ENCODE peak calls at places on chromosome 2, in six cellular contexts. G is GM12878, K is transverse colon, D is psoas muscle, Y is A673, L is cardiac muscle cell. R is an unnamed sample. For H3K4me1 and H3K36me3, the result is how much of the 10 kb centered on the place peaks cover.

GRCh38 chr2:48566582-48566981 is 36.6 kb downstream of the STON1 start:
- DNase-seq in G (no peak), K (no peak), D (no peak), Y (peak), L (peak), R (peak)

GRCh38 chr2:20620696-20621365 is 30.1 kb downstream of the HS1BP3 start:
- DNase-seq in G (no peak), K (peak), D (no peak), Y (no peak), L (no peak), R (no peak)

GRCh38 chr2:71756280-71756906 is 303.0 kb downstream of the DYSF start:
- DNase-seq in G (no peak), K (no peak), D (no peak), Y (no peak), L (peak), R (peak)

GRCh38 chr2:3465844-3466481 is 53.4 kb downstream of the ADI1 start:
- DNase-seq in G (no peak), K (no peak), D (no peak), Y (no peak), L (peak), R (peak)

GRCh38 chr2:168852487-168852886 is 37.7 kb downstream of the SPC25 start:
- DNase-seq in G (no peak), K (no peak), D (no peak), Y (no peak), L (no peak), R (no peak)

GRCh38 chr2:11955314-11955713 is 208.9 kb downstream of the LPIN1 start:
- DNase-seq in G (no peak), K (no peak), D (no peak), Y (no peak), L (no peak), R (no peak)

GRCh38 chr2:160075171-160075570 is 12.8 kb upstream of the PLA2R1 start:
- DNase-seq in G (no peak), K (no peak), D (peak), Y (no peak), L (peak), R (peak)

GRCh38 chr2:152635635-152636298 is 81.5 kb downstream of the PRPF40A start:
- DNase-seq in G (no peak), K (peak), D (peak), Y (peak), L (peak), R (peak)

GRCh38 chr2:177693658-177694334 is 301.2 kb downstream of the AGPS start:
- DNase-seq in G (no peak), K (no peak), D (no peak), Y (no peak), L (peak), R (no peak)

GRCh38 chr2:182628901-182629300 is 87.2 kb upstream of the DNAJC10 start:
- DNase-seq in G (no peak), K (no peak), D (no peak), Y (peak), L (no peak), R (no peak)

GRCh38 chr2:233223059-233223894 is 28.2 kb upstream of the ATG16L1 start:
- DNase-seq in G (peak), K (no peak), D (no peak), Y (no peak), L (no peak), R (no peak)

GRCh38 chr2:172792711-172793110 is 57.1 kb downstream of the RAPGEF4 start:
- DNase-seq in G (no peak), K (no peak), D (no peak), Y (no peak), L (no peak), R (peak)

GRCh38 chr2:219249203-219249980 is 3.7 kb upstream of the TUBA4B start:
- DNase-seq in G (peak), K (peak), D (peak), Y (peak), L (peak), R (peak)

GRCh38 chr2:2812117-2812516 is 481.0 kb upstream of the MYT1L start:
- DNase-seq in G (no peak), K (no peak), D (no peak), Y (no peak), L (no peak), R (no peak)

GRCh38 chr2:38159171-38159570 is 83.2 kb upstream of the CYP1B1 start:
- DNase-seq in G (no peak), K (no peak), D (no peak), Y (no peak), L (no peak), R (no peak)

DNA sequence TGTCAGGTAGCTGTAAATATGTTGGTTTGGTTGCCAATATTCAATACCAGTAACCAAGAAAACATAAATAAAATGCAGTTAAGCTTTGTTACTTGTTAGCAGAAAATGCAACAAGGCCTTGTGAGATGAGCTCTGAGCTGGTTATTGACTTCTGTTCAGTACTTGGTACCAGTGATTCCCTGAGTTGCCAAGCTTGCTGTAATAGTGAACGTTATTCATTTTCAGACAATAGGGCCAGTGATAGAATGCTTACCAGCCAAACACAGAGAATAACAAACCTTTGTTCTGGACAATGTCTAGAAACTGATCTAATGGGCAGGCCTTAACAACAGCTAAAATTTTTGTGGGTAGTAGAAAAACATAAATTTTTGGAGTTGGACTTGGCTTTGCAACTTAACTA is 29.5 kb downstream of the RASGRP3 start:
- DNase-seq in G (no peak), K (no peak), D (no peak), Y (no peak), L (no peak), R (no peak)
- H3K4me1 ChIP-seq in G (under half), K (under half), D (under half), Y (under half), L (under half), R (under half)

DNA sequence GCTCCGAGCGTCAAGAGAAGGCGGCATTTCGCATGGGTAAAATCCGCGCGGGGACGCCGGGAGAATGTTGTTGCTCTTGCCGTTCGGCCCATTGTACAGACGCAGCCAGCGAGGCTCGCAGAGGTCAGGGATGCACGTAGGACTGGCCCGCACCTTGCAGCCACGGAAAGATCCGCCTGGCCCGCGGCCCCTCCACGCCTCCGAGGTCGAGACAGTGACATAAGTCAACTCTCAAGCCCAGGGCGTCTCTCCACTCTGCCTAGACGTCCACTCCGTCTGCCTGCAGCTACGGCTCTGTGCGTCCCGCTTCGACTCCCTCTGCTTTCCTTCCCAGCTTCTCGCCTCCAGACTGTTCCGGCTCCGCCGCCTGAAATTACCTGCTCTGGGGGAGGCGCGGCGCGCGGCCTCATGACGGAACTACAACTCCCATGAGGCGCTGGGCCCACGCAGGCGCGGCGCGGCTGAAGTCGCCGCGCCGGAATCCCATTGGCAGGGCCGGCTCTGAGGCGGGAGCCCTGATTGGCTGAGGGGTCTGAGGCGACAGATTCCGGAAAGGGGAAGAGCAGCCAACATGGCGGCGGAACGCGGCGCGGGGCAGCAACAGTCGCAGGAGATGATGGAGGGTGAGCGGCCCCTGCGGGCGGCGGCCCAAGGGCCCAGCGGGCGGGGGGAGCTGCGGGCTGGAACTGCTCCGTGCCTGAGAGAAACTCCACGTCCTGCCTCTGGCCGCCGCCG is at the start of gene PPP1R7:
- DNase-seq in G (peak), K (peak), D (peak), Y (peak), L (peak), R (peak)
- TF ChIP-seq CTCF in G (peak), K (no peak), D (no peak), Y (no peak), L (no peak), R (no peak)

GRCh38 chr2:17688600-17688999 is 65.0 kb downstream of the SMC6 start:
- DNase-seq in G (no peak), K (no peak), D (no peak), Y (no peak), L (no peak), R (no peak)
- H3K36me3 ChIP-seq in G (under half), K (under half), D (half or more), Y (under half), L (under half), R (under half)

GRCh38 chr2:128356127-128356526 is 37.5 kb upstream of the HS6ST1 start:
- DNase-seq in G (no peak), K (no peak), D (no peak), Y (no peak), L (no peak), R (no peak)
- H3K4me1 ChIP-seq in G (under half), K (under half), D (under half), Y (under half), L (under half), R (under half)

GRCh38 chr2:194819367-194819766 is 837.7 kb upstream of the SLC39A10 start:
- DNase-seq in G (no peak), K (no peak), D (no peak), Y (peak), L (no peak), R (no peak)
- TF ChIP-seq CTCF in G (no peak), K (no peak), D (no peak), Y (peak), L (no peak), R (no peak)